ENCODE peak calls at places on chromosomes 3 and 15, in six cellular contexts. One of them, this sample, is unnamed.

GRCh38 chr3:81426826-81427565 is 334.4 kb downstream of the GBE1 start:
- DNase-seq in mesenchymal stem cell: no peak
- DNase-seq in H9: no peak
- DNase-seq in H1: no peak
- DNase-seq in trophoblast cell: no peak
- DNase-seq in IMR-90: no peak
- DNase-seq in this sample: no peak

GRCh38 chr3:69008980-69009379 is 4.5 kb downstream of the EOGT start:
- DNase-seq in H9: peak; percentile 73
- DNase-seq in mesenchymal stem cell: no peak
- DNase-seq in IMR-90: no peak
- DNase-seq in H1: no peak
- DNase-seq in trophoblast cell: no peak
- DNase-seq in this sample: no peak

GRCh38 chr15:74397239-74398068 is 30.0 kb upstream of the CYP11A1 start:
- DNase-seq in IMR-90: no peak
- DNase-seq in H1: no peak
- DNase-seq in H9: no peak
- DNase-seq in trophoblast cell: peak; percentile 41
- DNase-seq in mesenchymal stem cell: no peak
- DNase-seq in this sample: no peak

GRCh38 chr3:115788921-115789470 is 165.7 kb downstream of the GAP43 start:
- DNase-seq in trophoblast cell: peak; percentile 82
- DNase-seq in IMR-90: peak; percentile 92
- DNase-seq in H9: no peak
- DNase-seq in H1: no peak
- DNase-seq in mesenchymal stem cell: peak; percentile 67
- DNase-seq in this sample: no peak

GRCh38 chr15:43190178-43190577 is 5.0 kb downstream of the CCNDBP1 start:
- DNase-seq in H1: no peak
- DNase-seq in IMR-90: peak; percentile 26
- DNase-seq in mesenchymal stem cell: no peak
- DNase-seq in H9: no peak
- DNase-seq in trophoblast cell: no peak
- DNase-seq in this sample: no peak

GRCh38 chr15:70100495-70101331 is 3.0 kb upstream of the TLE3 start:
- DNase-seq in trophoblast cell: peak; percentile 77
- DNase-seq in IMR-90: peak; percentile 39
- DNase-seq in H9: peak; percentile 54
- DNase-seq in H1: no peak
- DNase-seq in mesenchymal stem cell: peak; percentile 81
- DNase-seq in this sample: peak; percentile 60

GRCh38 chr15:40052604-40053003 is 13.6 kb upstream of the SRP14 start:
- DNase-seq in H9: no peak
- DNase-seq in mesenchymal stem cell: no peak
- DNase-seq in H1: no peak
- DNase-seq in trophoblast cell: no peak
- DNase-seq in IMR-90: no peak
- DNase-seq in this sample: no peak

GRCh38 chr3:115401298-115401697 is 222.0 kb upstream of the GAP43 start:
- DNase-seq in trophoblast cell: peak; percentile 52
- DNase-seq in H9: no peak
- DNase-seq in mesenchymal stem cell: peak; percentile 61
- DNase-seq in IMR-90: peak; percentile 95
- DNase-seq in H1: no peak
- DNase-seq in this sample: no peak

GRCh38 chr3:177466076-177466475 is 268.8 kb upstream of the TBL1XR1 start:
- DNase-seq in H9: no peak
- DNase-seq in trophoblast cell: peak; percentile 69
- DNase-seq in IMR-90: no peak
- DNase-seq in mesenchymal stem cell: no peak
- DNase-seq in H1: no peak
- DNase-seq in this sample: no peak

GRCh38 chr3:75136100-75136897 is 521.8 kb upstream of the CNTN3 start:
- DNase-seq in IMR-90: no peak
- DNase-seq in trophoblast cell: no peak
- DNase-seq in H9: no peak
- DNase-seq in mesenchymal stem cell: no peak
- DNase-seq in H1: no peak
- DNase-seq in this sample: no peak

GRCh38 chr15:92930061-92930460 is 29.9 kb downstream of the CHD2 start:
- DNase-seq in H9: no peak
- DNase-seq in H1: no peak
- DNase-seq in IMR-90: peak; percentile 65
- DNase-seq in mesenchymal stem cell: peak; percentile 43
- DNase-seq in trophoblast cell: peak; percentile 48
- DNase-seq in this sample: no peak

GRCh38 chr15:74754593-74755215 is 6.1 kb downstream of the CYP1A2 start:
- DNase-seq in IMR-90: no peak
- DNase-seq in mesenchymal stem cell: no peak
- DNase-seq in H1: no peak
- DNase-seq in H9: no peak
- DNase-seq in trophoblast cell: no peak
- DNase-seq in this sample: no peak

GRCh38 chr15:42549052-42549491 is 434 bp downstream of the HAUS2 start:
- DNase-seq in trophoblast cell: peak; percentile 53
- DNase-seq in IMR-90: peak; percentile 12
- DNase-seq in mesenchymal stem cell: peak; percentile 64
- DNase-seq in H1: no peak
- DNase-seq in H9: no peak
- DNase-seq in this sample: no peak

GRCh38 chr15:76730262-76730661 is 174.9 kb downstream of the SCAPER start:
- DNase-seq in trophoblast cell: no peak
- DNase-seq in H9: no peak
- DNase-seq in IMR-90: peak; percentile 50
- DNase-seq in H1: no peak
- DNase-seq in mesenchymal stem cell: no peak
- DNase-seq in this sample: no peak

GRCh38 chr3:17231537-17232261 is 346.9 kb downstream of the PLCL2 start:
- DNase-seq in IMR-90: no peak
- DNase-seq in H9: no peak
- DNase-seq in trophoblast cell: no peak
- DNase-seq in H1: no peak
- DNase-seq in mesenchymal stem cell: no peak
- DNase-seq in this sample: no peak

GRCh38 chr3:113006350-113007056 is 15.7 kb downstream of the GTPBP8 start:
- DNase-seq in mesenchymal stem cell: no peak
- DNase-seq in trophoblast cell: no peak
- DNase-seq in H1: no peak
- DNase-seq in H9: no peak
- DNase-seq in IMR-90: no peak
- DNase-seq in this sample: no peak

GRCh38 chr3:45595364-45596154 is 1.0 kb downstream of the LIMD1 start:
- DNase-seq in mesenchymal stem cell: no peak
- DNase-seq in H9: no peak
- DNase-seq in IMR-90: no peak
- DNase-seq in trophoblast cell: no peak
- DNase-seq in H1: no peak
- DNase-seq in this sample: no peak

GRCh38 chr3:129419476-129419875 is 9.0 kb downstream of the EFCAB12 start:
- DNase-seq in IMR-90: no peak
- DNase-seq in trophoblast cell: no peak
- DNase-seq in mesenchymal stem cell: no peak
- DNase-seq in H9: no peak
- DNase-seq in H1: no peak
- DNase-seq in this sample: no peak

GRCh38 chr3:165195628-165196576 is at the start of gene SLITRK3:
- DNase-seq in H1: peak; percentile 65
- DNase-seq in trophoblast cell: no peak
- DNase-seq in H9: peak; percentile 49
- DNase-seq in IMR-90: no peak
- DNase-seq in mesenchymal stem cell: peak; percentile 21
- DNase-seq in this sample: peak; percentile 40

GRCh38 chr15:62060896-62061280 is 641 bp upstream of the VPS13C start:
- DNase-seq in IMR-90: no peak
- DNase-seq in mesenchymal stem cell: no peak
- DNase-seq in trophoblast cell: no peak
- DNase-seq in H1: no peak
- DNase-seq in H9: no peak
- DNase-seq in this sample: no peak

GRCh38 chr3:11438636-11439035 is 166.4 kb downstream of the ATG7 start:
- DNase-seq in trophoblast cell: no peak
- DNase-seq in mesenchymal stem cell: peak; percentile 58
- DNase-seq in H1: no peak
- DNase-seq in H9: no peak
- DNase-seq in IMR-90: peak; percentile 4
- DNase-seq in this sample: no peak

GRCh38 chr3:101858464-101858863 is 9.2 kb downstream of the NFKBIZ start:
- DNase-seq in H9: no peak
- DNase-seq in trophoblast cell: no peak
- DNase-seq in IMR-90: no peak
- DNase-seq in mesenchymal stem cell: peak; percentile 37
- DNase-seq in H1: no peak
- DNase-seq in this sample: no peak

GRCh38 chr3:132660745-132661067 is 577 bp downstream of the UBA5 start:
- DNase-seq in IMR-90: peak; percentile 28
- DNase-seq in trophoblast cell: no peak
- DNase-seq in H9: no peak
- DNase-seq in H1: no peak
- DNase-seq in mesenchymal stem cell: peak; percentile 58
- DNase-seq in this sample: no peak

GRCh38 chr3:125618851-125619250 is 23.6 kb upstream of the OSBPL11 start:
- DNase-seq in trophoblast cell: no peak
- DNase-seq in mesenchymal stem cell: no peak
- DNase-seq in H9: no peak
- DNase-seq in H1: no peak
- DNase-seq in IMR-90: no peak
- DNase-seq in this sample: no peak

GRCh38 chr3:8619548-8619947 is 25.1 kb downstream of the SSUH2 start:
- DNase-seq in IMR-90: peak; percentile 89
- DNase-seq in H9: no peak
- DNase-seq in H1: no peak
- DNase-seq in mesenchymal stem cell: peak; percentile 56
- DNase-seq in trophoblast cell: peak; percentile 86
- DNase-seq in this sample: no peak

DNA sequence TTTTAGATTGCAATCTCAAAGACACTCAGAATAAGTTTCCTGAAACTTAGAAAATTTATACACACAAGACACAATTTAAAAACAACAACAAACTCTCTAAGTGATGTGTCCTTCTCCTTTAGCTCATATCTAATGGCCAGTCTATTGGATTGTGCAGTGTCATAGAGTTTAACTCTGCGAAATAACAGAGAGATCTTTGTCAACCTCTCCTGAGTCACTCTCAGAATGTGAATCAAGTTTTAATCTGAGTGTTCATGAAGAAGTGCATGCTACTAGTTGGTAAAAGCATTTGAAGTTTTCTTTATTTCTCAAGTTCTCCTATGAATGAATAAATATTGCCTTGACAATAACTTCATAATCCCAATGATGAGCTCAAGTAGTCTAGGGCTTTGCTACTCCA is 284.5 kb upstream of the DNAJC19 start:
- DNase-seq in mesenchymal stem cell: no peak
- DNase-seq in trophoblast cell: no peak
- DNase-seq in IMR-90: no peak
- DNase-seq in H1: no peak
- DNase-seq in H9: no peak
- DNase-seq in this sample: no peak
- H4K91ac ChIP-seq in mesenchymal stem cell: no peak overlapping the region
- H4K91ac ChIP-seq in trophoblast cell: no peak overlapping the region
- H4K91ac ChIP-seq in IMR-90: no peak overlapping the region
- H4K91ac ChIP-seq in H1: no peak overlapping the region
- H4K91ac ChIP-seq in H9: no peak overlapping the region
- H4K91ac ChIP-seq in this sample: no peak overlapping the region

DNA sequence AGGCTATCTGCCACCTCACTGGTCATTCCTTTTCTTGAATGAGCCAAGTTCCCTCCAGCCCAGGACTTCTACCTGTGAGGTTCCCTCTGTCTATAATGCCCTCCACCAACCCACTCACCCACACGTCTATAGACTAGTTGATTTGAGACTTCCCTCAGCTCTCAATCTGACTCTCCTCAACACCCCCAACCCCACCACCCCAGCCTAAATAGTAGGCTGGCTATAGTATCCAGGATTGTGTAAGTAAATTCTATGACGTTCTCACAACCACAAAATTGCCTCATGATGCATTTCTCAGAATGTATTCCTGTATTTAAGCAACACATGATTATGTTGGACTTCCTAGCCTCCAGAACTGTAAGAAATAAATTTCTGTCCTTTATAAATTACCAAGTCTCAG is 2.2 kb downstream of the PLSCR1 start:
- DNase-seq in H1: no peak
- DNase-seq in mesenchymal stem cell: peak; percentile 71
- DNase-seq in IMR-90: peak; percentile 65
- DNase-seq in H9: no peak
- DNase-seq in trophoblast cell: peak; percentile 75
- DNase-seq in this sample: no peak
- H2AFZ ChIP-seq in H1: no peak overlapping the region
- H2AFZ ChIP-seq in mesenchymal stem cell: no peak overlapping the region
- H2AFZ ChIP-seq in IMR-90: no peak overlapping the region
- H2AFZ ChIP-seq in H9: no peak overlapping the region
- H2AFZ ChIP-seq in trophoblast cell: no peak overlapping the region
- H2AFZ ChIP-seq in this sample: no peak overlapping the region

GRCh38 chr3:13934813-13935212 is 54.9 kb upstream of the WNT7A start:
- DNase-seq in IMR-90: no peak
- DNase-seq in mesenchymal stem cell: no peak
- DNase-seq in H9: peak; percentile 18
- DNase-seq in H1: no peak
- DNase-seq in trophoblast cell: no peak
- DNase-seq in this sample: no peak

GRCh38 chr3:13932578-13933295 is 52.9 kb upstream of the WNT7A start:
- DNase-seq in mesenchymal stem cell: no peak
- DNase-seq in H9: peak; percentile 24
- DNase-seq in H1: no peak
- DNase-seq in trophoblast cell: no peak
- DNase-seq in IMR-90: no peak
- DNase-seq in this sample: no peak

GRCh38 chr3:13937131-13937530 is 57.3 kb upstream of the WNT7A start:
- DNase-seq in IMR-90: no peak
- DNase-seq in H1: no peak
- DNase-seq in trophoblast cell: peak; percentile 79
- DNase-seq in mesenchymal stem cell: no peak
- DNase-seq in H9: no peak
- DNase-seq in this sample: no peak

GRCh38 chr3:13935494-13936094 is 55.7 kb upstream of the WNT7A start:
- DNase-seq in H1: no peak
- DNase-seq in trophoblast cell: no peak
- DNase-seq in IMR-90: no peak
- DNase-seq in mesenchymal stem cell: no peak
- DNase-seq in H9: no peak
- DNase-seq in this sample: no peak

DNA sequence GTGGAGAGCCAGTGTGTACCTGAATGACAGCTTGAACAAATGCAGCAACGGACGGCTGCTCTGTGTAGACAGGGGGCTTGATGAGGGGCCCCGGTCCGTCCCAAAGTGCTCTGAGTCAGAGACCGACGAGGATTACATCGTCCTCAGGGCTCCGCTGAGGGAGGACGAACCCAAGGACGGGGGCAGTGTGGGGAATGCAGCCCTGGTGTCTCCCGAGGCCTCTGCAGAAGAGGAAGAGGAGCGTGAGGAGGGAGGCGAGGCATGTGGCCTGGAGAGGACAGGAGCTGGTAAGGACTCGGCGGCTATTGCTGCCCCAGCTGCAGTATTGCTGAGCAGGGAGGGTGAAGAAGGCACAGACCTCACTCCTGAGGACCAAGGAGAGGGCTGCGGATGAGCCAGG is 54.4 kb upstream of the WNT7A start:
- DNase-seq in trophoblast cell: no peak
- DNase-seq in mesenchymal stem cell: no peak
- DNase-seq in H1: no peak
- DNase-seq in H9: peak; percentile 22
- DNase-seq in IMR-90: no peak
- DNase-seq in this sample: no peak
- H4K91ac ChIP-seq in trophoblast cell: no peak overlapping the region
- H4K91ac ChIP-seq in mesenchymal stem cell: peak overlapping the region; percentile 15
- H4K91ac ChIP-seq in H1: no peak overlapping the region
- H4K91ac ChIP-seq in H9: no peak overlapping the region
- H4K91ac ChIP-seq in IMR-90: no peak overlapping the region
- H4K91ac ChIP-seq in this sample: no peak overlapping the region

GRCh38 chr3:141380987-141381386 is 12.7 kb downstream of the ZBTB38 start:
- DNase-seq in H1: no peak
- DNase-seq in trophoblast cell: no peak
- DNase-seq in IMR-90: no peak
- DNase-seq in mesenchymal stem cell: no peak
- DNase-seq in H9: no peak
- DNase-seq in this sample: no peak
- H2AFZ ChIP-seq in H1: no peak overlapping the region
- H2AFZ ChIP-seq in trophoblast cell: no peak overlapping the region
- H2AFZ ChIP-seq in IMR-90: no peak overlapping the region
- H2AFZ ChIP-seq in mesenchymal stem cell: no peak overlapping the region
- H2AFZ ChIP-seq in H9: no peak overlapping the region
- H2AFZ ChIP-seq in this sample: no peak overlapping the region